ENCODE peak calls at places on chromosomes 12 and 14, in seven cellular contexts. U is uterus; C is sigmoid colon; H is fibroblast of mammary gland; Z is AG10803; Y is NT2/D1; L is CD8-positive, alpha-beta T cell. Q is an unnamed sample.

GRCh38 chr12:49733219-49734017 is 7.9 kb upstream of the TMBIM6 start:
- DNase-seq in U (no peak), C (no peak), H (no peak), Z (no peak), Y (peak), L (no peak), Q (no peak)

GRCh38 chr14:103522649-103523582 is at the start of gene CKB:
- DNase-seq in U (peak), C (peak), H (no peak), Z (peak), Y (no peak), L (no peak), Q (peak)

GRCh38 chr12:101051901-101052550 is 158.0 kb downstream of the SLC5A8 start:
- DNase-seq in U (no peak), C (no peak), H (peak), Z (peak), Y (no peak), L (no peak), Q (no peak)

GRCh38 chr12:22860926-22861325 is 236.0 kb downstream of the ETNK1 start:
- DNase-seq in U (no peak), C (no peak), H (no peak), Z (no peak), Y (no peak), L (no peak), Q (no peak)

GRCh38 chr14:65879218-65880009 is 466.9 kb downstream of the FUT8 start:
- DNase-seq in U (no peak), C (no peak), H (peak), Z (peak), Y (no peak), L (no peak), Q (no peak)

GRCh38 chr14:77302926-77303325 is 17.8 kb downstream of the POMT2 start:
- DNase-seq in U (no peak), C (no peak), H (peak), Z (peak), Y (no peak), L (no peak), Q (no peak)

GRCh38 chr14:61103541-61104339 is 122.7 kb downstream of the SLC38A6 start:
- DNase-seq in U (peak), C (peak), H (peak), Z (peak), Y (peak), L (no peak), Q (no peak)

GRCh38 chr14:84128025-84128424 is 1401.9 kb upstream of the FLRT2 start:
- DNase-seq in U (no peak), C (no peak), H (no peak), Z (no peak), Y (no peak), L (no peak), Q (no peak)

GRCh38 chr12:71045781-71046180 is 112.0 kb downstream of the TSPAN8 start:
- DNase-seq in U (no peak), C (no peak), H (peak), Z (peak), Y (no peak), L (no peak), Q (no peak)

GRCh38 chr14:102508410-102508773 is 1.2 kb downstream of the ANKRD9 start:
- DNase-seq in U (no peak), C (no peak), H (no peak), Z (no peak), Y (no peak), L (no peak), Q (peak)

GRCh38 chr12:27619308-27619707 is 76.9 kb upstream of the REP15 start:
- DNase-seq in U (no peak), C (no peak), H (peak), Z (peak), Y (no peak), L (no peak), Q (no peak)

GRCh38 chr14:62003701-62004100 is 241.5 kb downstream of the SNAPC1 start:
- DNase-seq in U (no peak), C (no peak), H (no peak), Z (no peak), Y (no peak), L (no peak), Q (no peak)

GRCh38 chr12:46562625-46563228 is 190.2 kb upstream of the SLC38A2 start:
- DNase-seq in U (no peak), C (no peak), H (peak), Z (peak), Y (no peak), L (no peak), Q (no peak)

DNA sequence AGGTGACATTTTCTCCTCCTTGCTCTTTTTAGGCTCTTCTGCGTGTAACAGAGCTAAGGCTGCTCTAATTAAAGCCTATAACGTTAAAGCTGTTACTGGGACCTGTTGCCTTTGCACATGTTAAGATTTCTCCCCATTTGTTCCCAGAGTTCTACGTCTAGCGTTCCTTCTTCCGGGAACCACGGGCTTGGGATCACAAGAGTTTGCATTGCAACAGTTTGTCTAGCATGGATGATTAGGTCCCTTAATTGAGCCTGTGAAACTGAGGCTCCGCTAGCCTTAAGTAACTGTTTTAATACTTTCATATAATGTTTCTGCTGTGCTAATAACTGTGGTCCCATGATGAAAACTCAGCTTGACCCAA is 16.7 kb upstream of the LYZ start:
- DNase-seq in U (no peak), C (no peak), H (no peak), Z (no peak), Y (no peak), L (no peak), Q (no peak)
- H3K4me3 ChIP-seq in U (peak), C (peak), H (no peak), Z (no peak), Y (peak), L (peak), Q (peak)

DNA sequence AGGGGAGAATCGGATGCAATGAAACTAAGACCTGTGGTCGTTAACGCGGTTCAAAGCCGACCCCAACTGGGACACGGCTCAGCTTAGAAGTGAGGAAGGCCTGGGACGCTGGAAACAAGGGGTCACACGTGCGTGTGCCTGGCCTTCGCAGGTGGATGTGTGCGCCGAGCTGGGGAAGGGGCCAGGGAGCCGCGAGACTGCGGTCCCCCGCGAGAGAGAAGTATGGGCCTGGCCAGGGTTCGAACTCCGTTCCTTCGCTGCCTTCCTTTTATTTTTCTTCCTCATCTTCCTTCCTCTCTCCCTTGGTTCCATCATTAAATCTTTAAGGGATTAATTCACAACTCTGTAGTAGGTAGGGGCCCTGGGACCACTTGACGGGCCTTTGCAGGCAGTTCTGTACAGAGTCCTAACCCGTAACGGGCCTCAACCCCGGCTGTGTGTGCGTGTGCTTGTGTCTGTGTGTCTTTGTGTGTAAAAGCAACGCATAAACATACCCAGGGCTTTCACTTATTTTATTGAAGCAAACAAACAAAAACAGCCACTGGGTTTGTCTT is 3.6 kb downstream of the TTC6 start:
- DNase-seq in U (no peak), C (no peak), H (no peak), Z (no peak), Y (no peak), L (no peak), Q (no peak)
- H3K4me3 ChIP-seq in U (no peak), C (no peak), H (no peak), Z (no peak), Y (peak), L (no peak), Q (peak)

GRCh38 chr12:130881046-130881445 is 9.2 kb downstream of the RAN start:
- DNase-seq in U (no peak), C (peak), H (no peak), Z (no peak), Y (no peak), L (no peak), Q (no peak)

GRCh38 chr12:130880411-130880885 is 8.6 kb downstream of the RAN start:
- DNase-seq in U (no peak), C (peak), H (no peak), Z (no peak), Y (no peak), L (no peak), Q (no peak)

GRCh38 chr12:130878193-130879185 is 6.6 kb downstream of the RAN start:
- DNase-seq in U (no peak), C (peak), H (no peak), Z (no peak), Y (no peak), L (no peak), Q (no peak)

GRCh38 chr12:130879212-130879686 is 7.4 kb downstream of the RAN start:
- DNase-seq in U (no peak), C (peak), H (no peak), Z (no peak), Y (no peak), L (no peak), Q (no peak)

DNA sequence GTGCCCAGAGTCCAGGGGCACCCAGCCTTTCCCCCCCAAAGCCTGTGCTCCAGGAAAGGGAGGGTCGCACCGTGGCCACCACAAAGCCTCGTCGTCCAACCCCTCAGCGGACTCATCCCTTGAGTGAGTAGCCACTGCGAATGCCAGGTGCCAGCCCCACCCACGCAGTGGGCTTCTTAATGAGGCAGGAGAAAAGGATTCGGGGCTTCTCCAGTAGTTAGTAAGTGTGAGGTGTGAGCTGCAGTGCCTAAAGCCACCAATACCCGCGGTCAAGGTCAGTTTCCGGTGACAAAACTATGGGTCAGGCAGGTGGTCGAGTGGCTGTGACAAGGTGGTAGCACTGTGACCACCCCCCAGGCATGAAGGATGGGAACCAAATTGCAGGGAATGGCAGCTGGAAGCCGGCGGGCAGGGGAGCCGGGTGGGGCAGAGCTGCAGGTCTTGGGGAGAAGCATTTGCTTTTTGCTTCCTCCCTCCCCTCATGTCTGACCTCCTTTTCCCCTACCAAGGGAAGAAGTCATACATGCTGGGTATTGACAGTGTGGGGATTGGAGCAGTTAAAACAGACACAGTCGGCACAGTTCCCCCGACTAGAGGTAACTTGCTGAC is 8.0 kb downstream of the RAN start:
- DNase-seq in U (no peak), C (peak), H (no peak), Z (no peak), Y (no peak), L (no peak), Q (no peak)
- H3K4me3 ChIP-seq in U (no peak), C (peak), H (no peak), Z (peak), Y (no peak), L (peak), Q (peak)

GRCh38 chr12:92034083-92034482 is 111.6 kb downstream of the BTG1 start:
- DNase-seq in U (no peak), C (no peak), H (no peak), Z (no peak), Y (no peak), L (no peak), Q (no peak)

GRCh38 chr12:92029902-92030586 is 115.6 kb downstream of the BTG1 start:
- DNase-seq in U (no peak), C (no peak), H (no peak), Z (no peak), Y (no peak), L (no peak), Q (no peak)

GRCh38 chr12:92032965-92033364 is 112.7 kb downstream of the BTG1 start:
- DNase-seq in U (no peak), C (no peak), H (no peak), Z (no peak), Y (no peak), L (no peak), Q (no peak)

GRCh38 chr12:92030618-92031017 is 115.0 kb downstream of the BTG1 start:
- DNase-seq in U (peak), C (peak), H (peak), Z (no peak), Y (no peak), L (peak), Q (no peak)

GRCh38 chr12:92032101-92032500 is 113.5 kb downstream of the BTG1 start:
- DNase-seq in U (no peak), C (no peak), H (no peak), Z (no peak), Y (no peak), L (no peak), Q (no peak)
- H3K4me3 ChIP-seq in U (no peak), C (no peak), H (no peak), Z (no peak), Y (no peak), L (no peak), Q (no peak)

GRCh38 chr14:37196604-37197420 is 925 bp upstream of the MIPOL1 start:
- DNase-seq in U (no peak), C (no peak), H (peak), Z (no peak), Y (no peak), L (no peak), Q (no peak)
- H3K4me3 ChIP-seq in U (peak), C (peak), H (peak), Z (peak), Y (peak), L (no peak), Q (peak)

GRCh38 chr12:53098982-53099651 is 1.6 kb downstream of the IGFBP6 start:
- DNase-seq in U (peak), C (peak), H (peak), Z (peak), Y (peak), L (peak), Q (peak)
- H3K4me3 ChIP-seq in U (peak), C (peak), H (peak), Z (peak), Y (no peak), L (no peak), Q (peak)

GRCh38 chr12:32390572-32391219 is 8.7 kb upstream of the FGD4 start:
- DNase-seq in U (no peak), C (no peak), H (peak), Z (no peak), Y (no peak), L (no peak), Q (no peak)
- H3K4me3 ChIP-seq in U (peak), C (peak), H (peak), Z (peak), Y (no peak), L (no peak), Q (peak)

GRCh38 chr12:41967668-41968649 is 176.7 kb downstream of the GXYLT1 start:
- DNase-seq in U (no peak), C (no peak), H (no peak), Z (no peak), Y (peak), L (no peak), Q (no peak)
- H3K4me3 ChIP-seq in U (no peak), C (no peak), H (no peak), Z (no peak), Y (peak), L (no peak), Q (no peak)

DNA sequence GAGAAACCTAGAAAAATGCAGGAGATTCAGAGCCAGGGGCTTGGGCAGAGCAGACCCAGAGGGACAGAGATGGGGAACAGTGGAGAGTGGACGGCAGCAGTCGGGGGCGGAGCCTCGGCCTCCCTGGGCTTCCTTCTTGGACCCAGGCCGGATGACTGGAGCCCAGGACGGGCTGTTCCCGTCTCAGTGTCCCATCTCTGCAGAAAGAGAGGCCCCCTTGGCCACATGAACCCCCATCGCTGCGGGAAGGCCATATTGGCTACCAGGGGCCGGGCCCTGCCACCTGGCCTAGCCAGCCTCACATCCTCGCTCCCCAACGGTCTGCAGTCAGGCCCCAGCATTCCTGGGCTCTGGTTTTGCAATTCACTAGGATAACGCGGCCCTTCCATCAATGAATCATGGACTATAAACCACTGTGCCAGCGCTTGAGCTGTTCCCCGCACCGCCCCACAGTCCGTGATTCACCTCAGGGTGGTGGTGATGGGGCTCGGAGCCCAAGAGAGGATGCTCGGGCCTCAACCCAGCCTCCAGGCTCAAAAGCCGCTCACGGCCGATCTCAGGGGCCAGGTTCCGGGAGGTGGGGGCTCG is 116.5 kb downstream of the RFLNA start:
- DNase-seq in U (peak), C (peak), H (peak), Z (peak), Y (no peak), L (no peak), Q (peak)
- H3K4me3 ChIP-seq in U (no peak), C (no peak), H (no peak), Z (no peak), Y (no peak), L (no peak), Q (peak)

Q was measured in coronary artery.